ENCODE peak calls at places on chromosome 15, in ten cellular contexts. F is ELR, X is left ventricle myocardium inferior, D is cardiac muscle cell, G is DMS153, V is GM04503, S is AG09319, H is RKO, N is NCI-H1436, T is AML-193. J is an unnamed sample.

GRCh38 chr15:93024716-93025624 is 64.0 kb downstream of the RGMA start:
- DNase-seq in F (no peak), X (no peak), D (no peak), G (no peak), V (no peak), S (no peak), H (no peak), N (no peak), T (no peak), J (no peak)

GRCh38 chr15:23860290-23860751 is 173.2 kb upstream of the NDN start:
- DNase-seq in F (no peak), X (no peak), D (no peak), G (no peak), V (no peak), S (no peak), H (no peak), N (no peak), T (no peak), J (no peak)

GRCh38 chr15:27256446-27256845 is 285.5 kb downstream of the GABRG3 start:
- DNase-seq in F (no peak), X (no peak), D (no peak), G (no peak), V (no peak), S (no peak), H (no peak), N (no peak), T (no peak), J (no peak)

GRCh38 chr15:70376031-70376928 is 278.6 kb upstream of the TLE3 start:
- DNase-seq in F (no peak), X (no peak), D (peak; percentile 6), G (no peak), V (no peak), S (no peak), H (no peak), N (no peak), T (no peak), J (no peak)

GRCh38 chr15:59997070-59997701 is 6.9 kb upstream of the FOXB1 start:
- DNase-seq in F (no peak), X (no peak), D (no peak), G (peak; percentile 11), V (no peak), S (no peak), H (no peak), N (peak; percentile 48), T (no peak), J (no peak)

GRCh38 chr15:92029767-92030166 is 176.3 kb downstream of the SLCO3A1 start:
- DNase-seq in F (no peak), X (no peak), D (no peak), G (no peak), V (no peak), S (no peak), H (no peak), N (no peak), T (no peak), J (no peak)

GRCh38 chr15:31387483-31388118 is 61.0 kb downstream of the KLF13 start:
- DNase-seq in F (no peak), X (peak; percentile 76), D (peak; percentile 57), G (peak; percentile 45), V (no peak), S (no peak), H (no peak), N (no peak), T (no peak), J (no peak)

GRCh38 chr15:80152180-80152895 is 461 bp upstream of the FAH start:
- DNase-seq in F (peak; percentile 91), X (peak; percentile 97), D (peak; percentile 98), G (peak; percentile 35), V (peak; percentile 51), S (peak; percentile 92), H (peak; percentile 86), N (peak; percentile 93), T (peak; percentile 75), J (peak; percentile 9)

GRCh38 chr15:85826756-85827515 is 32.2 kb upstream of the KLHL25 start:
- DNase-seq in F (no peak), X (no peak), D (peak; percentile 32), G (no peak), V (no peak), S (no peak), H (no peak), N (no peak), T (no peak), J (no peak)

GRCh38 chr15:77821188-77821958 is 188.7 kb upstream of the LINGO1 start:
- DNase-seq in F (peak; percentile 62), X (peak; percentile 42), D (peak; percentile 72), G (no peak), V (no peak), S (peak; percentile 12), H (peak; percentile 27), N (peak; percentile 69), T (peak; percentile 27), J (no peak)

GRCh38 chr15:60407406-60407805 is 9.6 kb upstream of the ANXA2 start:
- DNase-seq in F (peak; percentile 89), X (no peak), D (peak; percentile 67), G (no peak), V (peak; percentile 68), S (no peak), H (peak; percentile 56), N (no peak), T (no peak), J (no peak)

GRCh38 chr15:64158363-64159134 is 4.3 kb downstream of the PPIB start:
- DNase-seq in F (peak; percentile 9), X (no peak), D (no peak), G (no peak), V (no peak), S (no peak), H (no peak), N (no peak), T (no peak), J (no peak)

GRCh38 chr15:58275785-58276184 is 137.6 kb downstream of the AQP9 start:
- DNase-seq in F (no peak), X (no peak), D (no peak), G (no peak), V (no peak), S (no peak), H (no peak), N (no peak), T (no peak), J (no peak)

GRCh38 chr15:57861039-57861638 is 154.6 kb downstream of the POLR2M start:
- DNase-seq in F (peak; percentile 74), X (no peak), D (peak; percentile 83), G (peak; percentile 38), V (no peak), S (peak; percentile 39), H (peak; percentile 63), N (no peak), T (peak; percentile 64), J (no peak)

GRCh38 chr15:78041946-78042345 is 35.6 kb downstream of the TBC1D2B start:
- DNase-seq in F (no peak), X (no peak), D (no peak), G (no peak), V (no peak), S (no peak), H (no peak), N (no peak), T (no peak), J (no peak)

GRCh38 chr15:96350884-96351639 is 20.6 kb downstream of the NR2F2 start:
- DNase-seq in F (no peak), X (no peak), D (no peak), G (no peak), V (no peak), S (no peak), H (no peak), N (no peak), T (no peak), J (no peak)

GRCh38 chr15:67033521-67033920 is 31.9 kb upstream of the SMAD3 start:
- DNase-seq in F (no peak), X (no peak), D (no peak), G (no peak), V (no peak), S (no peak), H (no peak), N (no peak), T (no peak), J (no peak)

GRCh38 chr15:74950078-74951000 is 6.2 kb downstream of the RPP25 start:
- DNase-seq in F (peak; percentile 73), X (peak; percentile 41), D (peak; percentile 80), G (peak; percentile 32), V (no peak), S (no peak), H (peak; percentile 67), N (peak; percentile 60), T (peak; percentile 68), J (no peak)

GRCh38 chr15:41801850-41802455 is 25.9 kb upstream of the JMJD7 start:
- DNase-seq in F (peak; percentile 75), X (no peak), D (peak; percentile 10), G (no peak), V (no peak), S (no peak), H (peak; percentile 62), N (no peak), T (no peak), J (no peak)

GRCh38 chr15:101131489-101132389 is 120.1 kb downstream of the CHSY1 start:
- DNase-seq in F (no peak), X (no peak), D (no peak), G (no peak), V (no peak), S (no peak), H (no peak), N (no peak), T (peak; percentile 13), J (no peak)

GRCh38 chr15:70242962-70243685 is 145.4 kb upstream of the TLE3 start:
- DNase-seq in F (no peak), X (no peak), D (no peak), G (no peak), V (no peak), S (no peak), H (no peak), N (no peak), T (no peak), J (no peak)

GRCh38 chr15:90013503-90013937 is 12.4 kb downstream of the ZNF710 start:
- DNase-seq in F (no peak), X (no peak), D (no peak), G (no peak), V (no peak), S (no peak), H (no peak), N (no peak), T (peak; percentile 49), J (no peak)